ENCODE peak calls at places on chromosomes 5 and 9, in five cellular contexts. T, I, J, X and R are unnamed samples.

GRCh38 chr9:112556497-112557085 is 70.0 kb downstream of the KIAA1958 start:
- DNase-seq in T (peak), I (no peak), J (no peak), X (no peak), R (no peak)

GRCh38 chr9:35569206-35569605 is 35.9 kb upstream of the TESK1 start:
- DNase-seq in T (no peak), I (no peak), J (no peak), X (no peak), R (no peak)

GRCh38 chr5:14326035-14326909 is 183.1 kb downstream of the TRIO start:
- DNase-seq in T (peak), I (no peak), J (no peak), X (no peak), R (peak)

GRCh38 chr9:87387351-87388055 is 110.2 kb upstream of the DAPK1 start:
- DNase-seq in T (peak), I (no peak), J (no peak), X (no peak), R (no peak)

GRCh38 chr5:143128412-143129071 is 274.9 kb downstream of the NR3C1 start:
- DNase-seq in T (no peak), I (no peak), J (no peak), X (no peak), R (no peak)

GRCh38 chr5:98454904-98455303 is 318.6 kb upstream of the RGMB start:
- DNase-seq in T (peak), I (no peak), J (no peak), X (peak), R (no peak)

GRCh38 chr9:106892632-106893031 is 29.7 kb downstream of the ZNF462 start:
- DNase-seq in T (peak), I (peak), J (no peak), X (peak), R (no peak)

GRCh38 chr9:127451681-127452480 is 571 bp downstream of the LRSAM1 start:
- DNase-seq in T (peak), I (peak), J (no peak), X (no peak), R (peak)

GRCh38 chr9:133711428-133712220 is 26.5 kb downstream of the SARDH start:
- DNase-seq in T (no peak), I (no peak), J (no peak), X (no peak), R (no peak)

GRCh38 chr5:124193371-124193789 is 553.1 kb downstream of the ZNF608 start:
- DNase-seq in T (peak), I (no peak), J (no peak), X (no peak), R (no peak)

GRCh38 chr9:106962105-106962504 is 99.1 kb downstream of the ZNF462 start:
- DNase-seq in T (no peak), I (no peak), J (no peak), X (no peak), R (no peak)

GRCh38 chr5:67773439-67773988 is 442.0 kb upstream of the PIK3R1 start:
- DNase-seq in T (peak), I (no peak), J (peak), X (no peak), R (no peak)

GRCh38 chr5:133704411-133704810 is 92.1 kb upstream of the FSTL4 start:
- DNase-seq in T (no peak), I (no peak), J (no peak), X (no peak), R (no peak)

GRCh38 chr9:113528088-113528487 is 64.6 kb downstream of the RGS3 start:
- DNase-seq in T (peak), I (peak), J (no peak), X (no peak), R (no peak)

GRCh38 chr5:159106193-159106568 is 6.5 kb upstream of the EBF1 start:
- DNase-seq in T (no peak), I (no peak), J (no peak), X (no peak), R (no peak)

GRCh38 chr9:131334568-131335105 is 45.1 kb downstream of the PLPP7 start:
- DNase-seq in T (no peak), I (no peak), J (no peak), X (no peak), R (peak)

GRCh38 chr9:16726718-16727451 is 143.6 kb downstream of the BNC2 start:
- DNase-seq in T (peak), I (peak), J (peak), X (peak), R (peak)

GRCh38 chr9:30723656-30724055 is 1660.8 kb upstream of the ACO1 start:
- DNase-seq in T (peak), I (no peak), J (no peak), X (no peak), R (no peak)

GRCh38 chr5:135010502-135011354 is 23.3 kb downstream of the PITX1 start:
- DNase-seq in T (peak), I (peak), J (no peak), X (no peak), R (peak)

GRCh38 chr5:7680260-7680659 is 170.7 kb downstream of the CFAP90 start:
- DNase-seq in T (no peak), I (no peak), J (no peak), X (no peak), R (no peak)